ENCODE peak calls at places on chromosome 1, in eight cellular contexts. Y is mammary epithelial cell, W is M059J, C is germinal center, F is amniotic stem cell, X is GF-D8, Z is hypothalamus, U is adipocyte. O is an unnamed sample.

GRCh38 chr1:84899969-84900368 is 7.0 kb upstream of the LPAR3 start:
- DNase-seq in Y (no peak), W (no peak), C (no peak), F (no peak), X (no peak), Z (no peak), U (no peak), O (no peak)

GRCh38 chr1:82162526-82163420 is 362.0 kb downstream of the ADGRL2 start:
- DNase-seq in Y (no peak), W (no peak), C (no peak), F (no peak), X (no peak), Z (no peak), U (peak; percentile 65), O (no peak)

GRCh38 chr1:54876814-54877213 is 10.2 kb downstream of the DHCR24 start:
- DNase-seq in Y (no peak), W (no peak), C (no peak), F (no peak), X (no peak), Z (no peak), U (no peak), O (no peak)

GRCh38 chr1:160993544-160993943 is 27.4 kb downstream of the F11R start:
- DNase-seq in Y (peak; percentile 59), W (peak; percentile 65), C (no peak), F (peak; percentile 53), X (peak; percentile 36), Z (no peak), U (peak; percentile 95), O (peak; percentile 78)

GRCh38 chr1:20551945-20552727 is at the start of gene FAM43B:
- DNase-seq in Y (no peak), W (peak; percentile 73), C (peak; percentile 51), F (no peak), X (no peak), Z (peak; percentile 57), U (peak; percentile 41), O (peak; percentile 48)

GRCh38 chr1:88936760-88937342 is 45.5 kb upstream of the GTF2B start:
- DNase-seq in Y (no peak), W (no peak), C (no peak), F (no peak), X (no peak), Z (no peak), U (no peak), O (no peak)

GRCh38 chr1:36156329-36157114 is 562 bp downstream of the MAP7D1 start:
- DNase-seq in Y (peak; percentile 55), W (peak; percentile 65), C (peak; percentile 53), F (peak; percentile 29), X (no peak), Z (peak; percentile 75), U (peak; percentile 81), O (peak; percentile 69)

GRCh38 chr1:11531314-11531870 is 52.4 kb downstream of the DISP3 start:
- DNase-seq in Y (peak; percentile 79), W (peak; percentile 9), C (no peak), F (no peak), X (no peak), Z (no peak), U (no peak), O (no peak)

GRCh38 chr1:36835696-36836095 is 198.6 kb downstream of the GRIK3 start:
- DNase-seq in Y (no peak), W (no peak), C (no peak), F (no peak), X (no peak), Z (no peak), U (no peak), O (no peak)

GRCh38 chr1:43622471-43622870 is 27.5 kb upstream of the KDM4A start:
- DNase-seq in Y (no peak), W (no peak), C (no peak), F (no peak), X (no peak), Z (no peak), U (peak; percentile 6), O (no peak)

GRCh38 chr1:167401260-167401873 is 117.0 kb downstream of the CD247 start:
- DNase-seq in Y (peak; percentile 57), W (peak; percentile 51), C (peak; percentile 28), F (no peak), X (peak; percentile 15), Z (no peak), U (peak; percentile 50), O (peak; percentile 47)

GRCh38 chr1:186374313-186375151 is 521 bp downstream of the TPR start:
- DNase-seq in Y (peak; percentile 55), W (peak; percentile 55), C (peak; percentile 40), F (peak; percentile 1), X (peak; percentile 36), Z (no peak), U (peak; percentile 66), O (peak; percentile 54)

O was measured in EH.